ENCODE peak calls at places on chromosomes 12 and 14, in six cellular contexts. O, H, V, L, Y and P are unnamed samples.

GRCh38 chr14:43765474-43765873 is 741.6 kb downstream of the FSCB start:
- DNase-seq in O (no peak), H (no peak), V (no peak), L (no peak), Y (no peak), P (no peak)

GRCh38 chr14:105313381-105314286 is 914 bp upstream of the PACS2 start:
- DNase-seq in O (no peak), H (no peak), V (peak; percentile 43), L (peak; percentile 34), Y (peak; percentile 93), P (no peak)

GRCh38 chr12:76424941-76425340 is 76.7 kb upstream of the BBS10 start:
- DNase-seq in O (no peak), H (no peak), V (no peak), L (no peak), Y (no peak), P (no peak)

GRCh38 chr14:21748869-21749303 is 75.3 kb upstream of the OR4E1 start:
- DNase-seq in O (no peak), H (no peak), V (no peak), L (peak; percentile 64), Y (no peak), P (peak; percentile 42)

GRCh38 chr14:68961781-68962584 is 17.1 kb downstream of the ACTN1 start:
- DNase-seq in O (no peak), H (no peak), V (no peak), L (no peak), Y (no peak), P (no peak)

GRCh38 chr12:46267618-46268348 is 1.1 kb downstream of the SLC38A1 start:
- DNase-seq in O (no peak), H (peak; percentile 6), V (no peak), L (peak; percentile 28), Y (peak; percentile 88), P (no peak)

GRCh38 chr12:130164216-130164542 is 1.9 kb downstream of the FZD10 start:
- DNase-seq in O (no peak), H (no peak), V (peak; percentile 10), L (no peak), Y (no peak), P (no peak)

GRCh38 chr12:51351913-51352532 is 5.5 kb upstream of the CELA1 start:
- DNase-seq in O (no peak), H (no peak), V (no peak), L (peak; percentile 84), Y (peak; percentile 80), P (peak; percentile 21)

GRCh38 chr12:15688838-15689237 is 100.3 kb downstream of the EPS8 start:
- DNase-seq in O (no peak), H (no peak), V (no peak), L (peak; percentile 39), Y (peak; percentile 32), P (no peak)

GRCh38 chr14:30872602-30873001 is 1.8 kb upstream of the COCH start:
- DNase-seq in O (no peak), H (no peak), V (no peak), L (no peak), Y (no peak), P (no peak)

GRCh38 chr12:94109154-94109553 is 39.2 kb upstream of the PLXNC1 start:
- DNase-seq in O (no peak), H (no peak), V (no peak), L (peak; percentile 43), Y (peak; percentile 87), P (no peak)

GRCh38 chr14:24990773-24991172 is 59.2 kb downstream of the STXBP6 start:
- DNase-seq in O (no peak), H (no peak), V (no peak), L (no peak), Y (no peak), P (no peak)

GRCh38 chr14:49417790-49418189 is 168.4 kb downstream of the RPS29 start:
- DNase-seq in O (no peak), H (no peak), V (no peak), L (no peak), Y (peak; percentile 65), P (no peak)

GRCh38 chr12:100290016-100290415 is 23.0 kb downstream of the SCYL2 start:
- DNase-seq in O (no peak), H (no peak), V (no peak), L (no peak), Y (no peak), P (no peak)

GRCh38 chr12:78167510-78167909 is 336.8 kb downstream of the NAV3 start:
- DNase-seq in O (no peak), H (no peak), V (no peak), L (no peak), Y (no peak), P (no peak)

GRCh38 chr14:53156238-53156637 is 3.1 kb upstream of the DDHD1 start:
- DNase-seq in O (no peak), H (no peak), V (no peak), L (no peak), Y (no peak), P (no peak)

GRCh38 chr12:110093631-110094311 is 30.4 kb upstream of the IFT81 start:
- DNase-seq in O (no peak), H (no peak), V (no peak), L (no peak), Y (no peak), P (no peak)

GRCh38 chr14:22910916-22911315 is 8.0 kb downstream of the RBM23 start:
- DNase-seq in O (no peak), H (no peak), V (no peak), L (no peak), Y (no peak), P (no peak)

GRCh38 chr12:113135178-113136127 is at the start of gene RASAL1:
- DNase-seq in O (no peak), H (peak; percentile 58), V (peak; percentile 79), L (no peak), Y (peak; percentile 66), P (peak; percentile 58)

GRCh38 chr14:31057701-31058364 is 31.7 kb upstream of the STRN3 start:
- DNase-seq in O (no peak), H (no peak), V (no peak), L (no peak), Y (no peak), P (no peak)

GRCh38 chr12:57166971-57167371 is 19.6 kb upstream of the LRP1-AS start:
- DNase-seq in O (peak; percentile 28), H (no peak), V (no peak), L (no peak), Y (peak; percentile 97), P (no peak)

GRCh38 chr12:43776498-43776897 is 17.7 kb downstream of the IRAK4 start:
- DNase-seq in O (no peak), H (no peak), V (no peak), L (peak; percentile 47), Y (no peak), P (no peak)

GRCh38 chr12:49019435-49020317 is 1.1 kb upstream of the PRKAG1 start:
- DNase-seq in O (no peak), H (no peak), V (no peak), L (peak; percentile 50), Y (peak; percentile 90), P (no peak)

GRCh38 chr12:108933950-108934349 is 54.1 kb downstream of the DAO start:
- DNase-seq in O (no peak), H (no peak), V (no peak), L (peak; percentile 41), Y (peak; percentile 26), P (no peak)

GRCh38 chr12:102119674-102120563 is at the start of the genes NUP37 and PARPBP:
- DNase-seq in O (peak; percentile 51), H (peak; percentile 86), V (peak; percentile 90), L (peak; percentile 90), Y (peak; percentile 93), P (peak; percentile 89)
- TF ChIP-seq CTCF in O (no peak), H (no peak), V (no peak), L (no peak), Y (no peak), P (no peak)

DNA sequence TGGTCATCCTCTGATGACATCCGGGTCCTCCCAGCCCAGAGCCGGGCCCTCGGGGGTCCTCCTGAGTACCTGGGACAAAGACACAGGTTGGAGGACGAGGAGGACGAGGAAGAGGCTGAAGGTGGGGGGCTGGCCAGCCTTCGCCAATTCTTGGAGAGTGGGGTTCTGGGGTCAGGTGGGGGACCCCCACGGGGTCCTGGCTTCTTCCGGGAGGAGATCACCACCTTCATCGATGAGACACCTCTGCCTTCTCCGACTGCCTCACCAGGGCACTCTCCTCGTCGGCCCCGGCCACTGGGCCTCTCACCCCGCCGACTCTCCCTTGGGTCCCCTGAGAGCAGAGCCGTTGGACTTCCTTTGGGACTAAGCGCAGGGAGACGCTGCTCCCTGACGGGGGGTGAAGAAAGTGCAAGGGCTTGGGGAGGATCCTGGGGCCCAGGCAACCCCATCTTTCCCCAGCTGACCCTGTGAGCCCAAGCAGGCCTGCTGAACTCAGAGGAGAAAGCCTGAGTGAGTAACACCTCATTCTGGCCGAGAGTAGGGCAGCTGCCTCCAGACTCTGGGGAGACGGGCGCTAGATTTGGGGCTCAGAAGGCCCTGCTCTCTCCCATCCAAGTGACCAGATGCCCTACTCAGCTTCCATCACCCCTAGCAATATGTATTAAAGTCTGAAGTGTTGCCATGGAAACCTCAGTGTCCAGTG is 1.3 kb upstream of the P3H3 start:
- DNase-seq in O (no peak), H (no peak), V (no peak), L (no peak), Y (peak; percentile 91), P (no peak)
- H3K27ac ChIP-seq in O (peak overlapping the region; percentile 29), H (no peak overlapping the region), V (peak overlapping the region; percentile 62), L (peak overlapping the region; percentile 49), Y (peak overlapping the region; percentile 8), P (no peak overlapping the region)

GRCh38 chr14:104238424-104239184 is 100.2 kb downstream of the KIF26A start:
- DNase-seq in O (no peak), H (no peak), V (peak; percentile 13), L (no peak), Y (peak; percentile 67), P (no peak)

GRCh38 chr14:104239185-104239775 is 100.9 kb downstream of the KIF26A start:
- DNase-seq in O (no peak), H (no peak), V (peak; percentile 15), L (no peak), Y (peak; percentile 27), P (no peak)

GRCh38 chr14:104237651-104238423 is 99.5 kb downstream of the KIF26A start:
- DNase-seq in O (no peak), H (no peak), V (peak; percentile 8), L (no peak), Y (peak; percentile 22), P (no peak)

GRCh38 chr14:104232070-104232484 is 93.7 kb downstream of the KIF26A start:
- DNase-seq in O (no peak), H (no peak), V (no peak), L (no peak), Y (peak; percentile 4), P (no peak)

GRCh38 chr14:104235686-104236085 is 97.3 kb downstream of the KIF26A start:
- DNase-seq in O (no peak), H (no peak), V (no peak), L (no peak), Y (peak; percentile 71), P (no peak)
- H3K9me3 ChIP-seq in O (no peaks in the 10 kb centered on the region), H (no peaks in the 10 kb centered on the region), V (peaks cover 4% of the 10 kb centered on the region), L (no peaks in the 10 kb centered on the region), Y (peaks cover 3% of the 10 kb centered on the region), P (peaks cover 12% of the 10 kb centered on the region)

DNA sequence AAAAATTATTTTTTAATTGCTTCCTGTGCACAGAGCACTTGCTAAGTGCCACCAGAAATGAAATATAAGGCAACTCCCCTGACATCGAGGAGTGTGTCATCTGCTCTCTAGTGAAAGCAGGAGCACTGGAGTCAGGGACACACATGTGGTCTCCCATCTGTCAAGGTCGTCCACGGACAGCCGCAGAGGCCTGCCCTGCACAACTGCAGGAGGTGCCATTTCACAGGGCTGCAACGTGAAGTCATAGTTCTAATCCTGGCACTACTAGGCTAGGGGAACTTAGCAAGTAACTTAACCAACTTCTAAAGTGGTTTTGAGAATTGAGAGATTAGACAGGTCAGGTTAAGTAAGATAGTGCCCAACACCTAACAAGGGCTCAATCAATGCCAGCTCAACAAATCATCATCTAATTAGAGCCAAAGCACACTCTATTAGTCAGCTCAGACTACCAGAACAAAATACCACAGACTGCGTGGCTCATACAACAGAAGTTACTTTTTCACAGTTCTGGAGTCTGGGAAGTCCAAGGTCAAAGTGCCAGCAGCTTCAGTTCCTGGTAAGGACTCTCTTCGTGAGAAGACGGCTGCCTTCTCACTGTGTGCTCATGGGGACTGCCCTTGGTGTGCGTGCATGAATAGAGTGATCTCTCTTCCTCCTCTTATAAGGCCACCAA is 30.7 kb downstream of the FOXN3 start:
- DNase-seq in O (no peak), H (no peak), V (no peak), L (no peak), Y (no peak), P (no peak)
- TF ChIP-seq CTCF in O (no peak), H (no peak), V (no peak), L (no peak), Y (no peak), P (no peak)